ENCODE peak calls at places on chromosomes 11 and 22, in four cellular contexts. One of them, this sample, is unnamed.

GRCh38 chr11:83601201-83601992 is 315.2 kb upstream of the CCDC90B start:
- DNase-seq in mesothelial cell of epicardium: no peak
- DNase-seq in amniotic epithelial cell: no peak
- DNase-seq in body of pancreas: peak
- DNase-seq in this sample: no peak

GRCh38 chr22:44645083-44645482 is 56.9 kb upstream of the PRR5 start:
- DNase-seq in mesothelial cell of epicardium: no peak
- DNase-seq in amniotic epithelial cell: no peak
- DNase-seq in body of pancreas: no peak
- DNase-seq in this sample: peak

GRCh38 chr11:62602141-62603071 is 741 bp upstream of the MTA2 start:
- DNase-seq in mesothelial cell of epicardium: no peak
- DNase-seq in amniotic epithelial cell: peak
- DNase-seq in body of pancreas: peak
- DNase-seq in this sample: peak

GRCh38 chr11:22539851-22540376 is 85.7 kb downstream of the FANCF start:
- DNase-seq in mesothelial cell of epicardium: no peak
- DNase-seq in amniotic epithelial cell: peak
- DNase-seq in body of pancreas: peak
- DNase-seq in this sample: peak

GRCh38 chr11:46659908-46660307 is 40.5 kb downstream of the ARHGAP1 start:
- DNase-seq in mesothelial cell of epicardium: no peak
- DNase-seq in amniotic epithelial cell: peak
- DNase-seq in body of pancreas: no peak
- DNase-seq in this sample: no peak

GRCh38 chr22:49329636-49330035 is 498.0 kb downstream of the BRD1 start:
- DNase-seq in mesothelial cell of epicardium: no peak
- DNase-seq in amniotic epithelial cell: no peak
- DNase-seq in body of pancreas: no peak
- DNase-seq in this sample: no peak

GRCh38 chr22:27998511-27999410 is 79.7 kb upstream of the PITPNB start:
- DNase-seq in mesothelial cell of epicardium: no peak
- DNase-seq in amniotic epithelial cell: no peak
- DNase-seq in body of pancreas: no peak
- DNase-seq in this sample: no peak

GRCh38 chr22:17780116-17780740 is 6.0 kb upstream of the BID start:
- DNase-seq in mesothelial cell of epicardium: no peak
- DNase-seq in amniotic epithelial cell: no peak
- DNase-seq in body of pancreas: no peak
- DNase-seq in this sample: no peak

GRCh38 chr11:65606876-65607613 is 7.0 kb downstream of the MAP3K11 start:
- DNase-seq in mesothelial cell of epicardium: peak
- DNase-seq in amniotic epithelial cell: peak
- DNase-seq in body of pancreas: peak
- DNase-seq in this sample: peak

GRCh38 chr11:19367051-19367709 is 126.4 kb upstream of the E2F8 start:
- DNase-seq in mesothelial cell of epicardium: no peak
- DNase-seq in amniotic epithelial cell: peak
- DNase-seq in body of pancreas: no peak
- DNase-seq in this sample: no peak

GRCh38 chr11:19853901-19854300 is 141.3 kb downstream of the NAV2 start:
- DNase-seq in mesothelial cell of epicardium: no peak
- DNase-seq in amniotic epithelial cell: peak
- DNase-seq in body of pancreas: no peak
- DNase-seq in this sample: no peak

GRCh38 chr22:48099671-48100070 is 1337.2 kb downstream of the TBC1D22A start:
- DNase-seq in mesothelial cell of epicardium: no peak
- DNase-seq in amniotic epithelial cell: no peak
- DNase-seq in body of pancreas: no peak
- DNase-seq in this sample: no peak

GRCh38 chr11:10375280-10376048 is 70.6 kb downstream of the ADM start:
- DNase-seq in mesothelial cell of epicardium: no peak
- DNase-seq in amniotic epithelial cell: peak
- DNase-seq in body of pancreas: no peak
- DNase-seq in this sample: no peak